ENCODE peak calls at places on chromosomes 7 and 10, in nine cellular contexts. P, Q, E, H, C, D, O, I and N are unnamed samples.

GRCh38 chr10:28842321-28842720 is 165.0 kb downstream of the BAMBI start:
- DNase-seq in P (no peak), C (no peak), E (peak), H (no peak), I (no peak), O (no peak), D (peak), Q (peak), N (no peak)

GRCh38 chr10:94129393-94130130 is 135.8 kb downstream of the PLCE1 start:
- DNase-seq in E (peak), O (no peak), I (no peak), C (no peak), Q (no peak), H (peak), P (no peak), D (peak), N (peak)

GRCh38 chr10:75499556-75499955 is 68.1 kb downstream of the LRMDA start:
- DNase-seq in O (no peak), I (no peak), D (no peak), Q (no peak), P (no peak), C (no peak), E (no peak), H (no peak), N (no peak)

GRCh38 chr10:50431118-50431517 is 179.8 kb upstream of the ASAH2 start:
- DNase-seq in O (no peak), C (no peak), H (no peak), E (peak), I (no peak), Q (no peak), P (no peak), D (peak), N (no peak)

GRCh38 chr10:119896061-119896655 is 3.6 kb downstream of the SEC23IP start:
- DNase-seq in H (no peak), D (peak), I (no peak), Q (peak), O (no peak), P (peak), C (no peak), E (peak), N (peak)

GRCh38 chr7:71735961-71736556 is 604.1 kb downstream of the GALNT17 start:
- DNase-seq in I (peak), E (no peak), P (peak), O (peak), C (peak), D (peak), H (peak), Q (peak), N (peak)

GRCh38 chr10:129963831-129964501 is at the start of gene EBF3:
- DNase-seq in O (no peak), C (no peak), I (peak), E (no peak), P (peak), D (no peak), H (no peak), Q (no peak), N (no peak)

GRCh38 chr7:151595702-151596340 is 76.1 kb upstream of the RHEB start:
- DNase-seq in H (no peak), O (no peak), P (no peak), D (no peak), E (no peak), C (no peak), Q (no peak), I (no peak), N (no peak)

GRCh38 chr10:98790817-98791216 is 344.1 kb upstream of the HPS1 start:
- DNase-seq in Q (no peak), P (no peak), H (peak), D (peak), E (no peak), I (no peak), C (no peak), O (no peak), N (no peak)

GRCh38 chr7:111796671-111797070 is 234.4 kb upstream of the IMMP2L start:
- DNase-seq in C (peak), H (no peak), P (no peak), D (peak), E (no peak), O (no peak), Q (no peak), I (no peak), N (no peak)

GRCh38 chr10:100895896-100896295 is 16.9 kb upstream of the SLF2 start:
- DNase-seq in Q (no peak), H (no peak), O (no peak), D (no peak), P (no peak), I (no peak), C (no peak), E (no peak), N (no peak)

GRCh38 chr10:129962092-129962494 is 2.0 kb downstream of the EBF3 start:
- DNase-seq in Q (no peak), I (no peak), P (no peak), D (no peak), C (no peak), O (no peak), H (no peak), E (no peak), N (no peak)